ENCODE peak calls at places on chromosome 10, in six cellular contexts. C is IMR-90, L is mesenchymal stem cell, J is neuronal stem cell, N is H1, B is trophoblast cell. Z is an unnamed sample.

GRCh38 chr10:17062009-17062408 is 67.6 kb downstream of the CUBN start:
- DNase-seq in C (peak), L (peak), J (no peak), N (no peak), B (no peak), Z (no peak)

GRCh38 chr10:43377393-43377883 is 6.0 kb downstream of the FXYD4 start:
- DNase-seq in C (no peak), L (no peak), J (no peak), N (no peak), B (peak), Z (peak)

GRCh38 chr10:5813341-5814109 is at the start of gene GDI2:
- DNase-seq in C (peak), L (peak), J (peak), N (peak), B (peak), Z (peak)

GRCh38 chr10:24382979-24383663 is 174.2 kb downstream of the KIAA1217 start:
- DNase-seq in C (no peak), L (no peak), J (no peak), N (no peak), B (peak), Z (peak)

GRCh38 chr10:119775529-119775928 is 49.7 kb downstream of the INPP5F start:
- DNase-seq in C (peak), L (no peak), J (no peak), N (no peak), B (no peak), Z (no peak)

GRCh38 chr10:34432589-34432988 is 382.5 kb downstream of the PARD3 start:
- DNase-seq in C (no peak), L (no peak), J (no peak), N (no peak), B (no peak), Z (no peak)

GRCh38 chr10:76315240-76315639 is 883.8 kb downstream of the LRMDA start:
- DNase-seq in C (no peak), L (no peak), J (no peak), N (no peak), B (no peak), Z (no peak)

GRCh38 chr10:26367771-26368170 is 70.4 kb upstream of the APBB1IP start:
- DNase-seq in C (no peak), L (peak), J (peak), N (no peak), B (peak), Z (peak)

GRCh38 chr10:131636841-131637724 is 263.7 kb upstream of the PPP2R2D start:
- DNase-seq in C (no peak), L (no peak), J (no peak), N (no peak), B (no peak), Z (no peak)

GRCh38 chr10:29136401-29136800 is 152.5 kb upstream of the LYZL1 start:
- DNase-seq in C (peak), L (no peak), J (no peak), N (no peak), B (no peak), Z (no peak)

GRCh38 chr10:114905450-114905849 is 32.5 kb upstream of the TRUB1 start:
- DNase-seq in C (peak), L (peak), J (no peak), N (no peak), B (no peak), Z (no peak)

GRCh38 chr10:18377898-18378297 is 237.7 kb downstream of the CACNB2 start:
- DNase-seq in C (no peak), L (no peak), J (no peak), N (no peak), B (no peak), Z (peak)

GRCh38 chr10:7107287-7107686 is 303.5 kb downstream of the SFMBT2 start:
- DNase-seq in C (peak), L (peak), J (no peak), N (no peak), B (no peak), Z (no peak)

GRCh38 chr10:17249820-17250219 is 21.8 kb downstream of the VIM start:
- DNase-seq in C (peak), L (no peak), J (no peak), N (no peak), B (no peak), Z (peak)

GRCh38 chr10:102917314-102917961 is 656 bp upstream of the CNNM2 start:
- DNase-seq in C (peak), L (peak), J (peak), N (peak), B (peak), Z (peak)

GRCh38 chr10:11489591-11489990 is 121.9 kb downstream of the USP6NL start:
- DNase-seq in C (no peak), L (peak), J (no peak), N (no peak), B (no peak), Z (no peak)

GRCh38 chr10:96310359-96310669 is 6.1 kb downstream of the DNTT start:
- DNase-seq in C (no peak), L (no peak), J (no peak), N (no peak), B (no peak), Z (peak)

GRCh38 chr10:96313348-96313747 is 9.1 kb downstream of the DNTT start:
- DNase-seq in C (no peak), L (no peak), J (no peak), N (no peak), B (no peak), Z (no peak)

GRCh38 chr10:96306516-96306915 is 2.3 kb downstream of the DNTT start:
- DNase-seq in C (no peak), L (no peak), J (no peak), N (no peak), B (no peak), Z (no peak)

GRCh38 chr10:96309631-96310358 is 5.6 kb downstream of the DNTT start:
- DNase-seq in C (no peak), L (no peak), J (peak), N (peak), B (no peak), Z (peak)

DNA sequence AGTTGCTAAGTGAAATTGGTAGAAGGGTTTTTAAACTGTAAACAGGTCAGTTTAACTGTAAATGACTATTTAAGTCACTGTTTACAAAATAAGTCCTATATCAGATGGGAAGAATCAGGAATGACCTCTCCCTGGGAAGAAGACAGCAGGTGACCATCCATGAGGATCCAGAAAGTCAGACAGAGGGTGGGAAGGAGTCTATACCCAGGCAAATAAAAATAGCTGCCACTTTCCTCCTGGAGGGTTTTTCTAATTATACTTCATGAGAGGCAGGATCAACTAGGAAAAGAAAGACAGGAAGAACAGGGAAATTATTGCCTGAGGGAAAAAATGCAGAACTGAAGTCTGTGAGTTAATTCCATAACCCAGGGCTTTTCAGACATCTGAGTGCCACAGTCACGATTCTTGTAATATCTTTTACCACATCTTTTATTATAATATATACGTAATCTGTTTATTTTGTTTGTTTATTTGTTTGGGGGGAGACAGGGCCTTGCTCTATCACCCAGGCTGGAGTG is 7.0 kb downstream of the DNTT start:
- DNase-seq in C (no peak), L (no peak), J (no peak), N (no peak), B (no peak), Z (no peak)
- H3K4me3 ChIP-seq in C (no peak), L (no peak), J (no peak), N (no peak), B (no peak), Z (no peak)

GRCh38 chr10:73248259-73248724 is 1.2 kb upstream of the DNAJC9 start:
- DNase-seq in C (no peak), L (peak), J (no peak), N (no peak), B (no peak), Z (no peak)

GRCh38 chr10:73244866-73245477 is 2.1 kb downstream of the DNAJC9 start:
- DNase-seq in C (no peak), L (peak), J (no peak), N (no peak), B (no peak), Z (no peak)

GRCh38 chr10:73247509-73248258 is 629 bp upstream of the DNAJC9 start:
- DNase-seq in C (peak), L (peak), J (no peak), N (no peak), B (no peak), Z (peak)

GRCh38 chr10:73246322-73246782 is 703 bp downstream of the DNAJC9 start:
- DNase-seq in C (no peak), L (no peak), J (no peak), N (no peak), B (no peak), Z (no peak)

GRCh38 chr10:73246783-73247508 is at the start of gene DNAJC9:
- DNase-seq in C (peak), L (peak), J (peak), N (peak), B (peak), Z (peak)
- H2BK5ac ChIP-seq in C (peak), L (peak), J (peak), N (peak), B (peak), Z (peak)

GRCh38 chr10:72006026-72006425 is 41.8 kb downstream of the CHST3 start:
- DNase-seq in C (no peak), L (no peak), J (no peak), N (no peak), B (no peak), Z (no peak)
- H3K27ac ChIP-seq in C (no peak), L (no peak), J (no peak), N (no peak), B (no peak), Z (no peak)

GRCh38 chr10:50254479-50254878 is 3.2 kb upstream of the ASAH2 start:
- DNase-seq in C (no peak), L (no peak), J (no peak), N (no peak), B (no peak), Z (no peak)
- H3K4me3 ChIP-seq in C (no peak), L (no peak), J (no peak), N (no peak), B (no peak), Z (no peak)

GRCh38 chr10:93437946-93438795 is 44.0 kb downstream of the MYOF start:
- DNase-seq in C (peak), L (peak), J (no peak), N (no peak), B (peak), Z (peak)

GRCh38 chr10:93438796-93439253 is 43.3 kb downstream of the MYOF start:
- DNase-seq in C (no peak), L (no peak), J (no peak), N (no peak), B (peak), Z (peak)

GRCh38 chr10:93435621-93436385 is 46.3 kb downstream of the MYOF start:
- DNase-seq in C (peak), L (peak), J (peak), N (no peak), B (no peak), Z (peak)

GRCh38 chr10:93436577-93436976 is 45.6 kb downstream of the MYOF start:
- DNase-seq in C (peak), L (peak), J (no peak), N (no peak), B (peak), Z (peak)

DNA sequence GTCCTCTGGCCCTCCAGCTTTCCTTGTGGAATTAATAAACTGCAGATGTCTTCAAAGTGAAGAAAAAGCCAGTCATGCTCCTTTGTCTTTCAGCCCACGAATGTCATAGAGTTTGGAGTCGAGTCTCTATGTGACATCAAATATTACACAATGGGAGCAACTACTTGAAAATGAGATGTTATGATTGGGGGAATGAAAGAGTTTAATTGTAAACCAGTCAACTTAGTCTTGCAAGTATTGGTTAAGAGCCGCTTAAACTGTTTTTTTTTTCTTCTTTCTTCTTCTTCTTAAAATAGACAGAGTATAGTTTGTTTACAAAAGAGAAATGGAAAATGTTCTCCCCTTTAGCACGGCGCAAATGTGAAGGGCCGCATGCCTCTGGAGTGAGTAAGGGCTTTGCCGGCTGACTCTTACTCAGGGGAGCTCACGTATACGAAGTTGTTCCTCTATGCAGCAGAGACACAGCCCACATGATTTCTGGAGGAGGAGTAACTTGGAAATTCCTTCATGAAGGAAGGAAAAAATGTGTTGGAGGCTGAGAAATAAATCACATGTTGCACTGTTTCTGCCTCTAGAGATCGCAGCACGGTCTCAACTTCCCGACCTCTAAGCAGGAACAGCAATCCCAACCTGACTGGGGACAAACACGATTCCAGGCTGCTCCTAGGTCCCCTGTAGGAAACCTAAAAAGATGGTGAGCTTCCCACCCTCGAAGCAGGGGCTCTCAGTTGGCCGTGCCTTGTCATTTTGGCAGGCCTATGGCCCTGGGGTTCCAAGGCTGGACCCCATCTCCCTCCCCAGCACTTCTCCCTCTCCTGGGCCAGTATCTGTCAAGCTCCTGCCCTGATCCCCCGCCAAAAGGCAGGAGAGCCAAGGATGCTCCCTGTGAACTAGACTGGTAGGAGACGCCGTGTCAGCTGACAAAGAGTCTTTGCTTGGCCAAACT is 44.9 kb downstream of the MYOF start:
- DNase-seq in C (peak), L (peak), J (no peak), N (no peak), B (peak), Z (peak)
- H2BK5ac ChIP-seq in C (peak), L (peak), J (peak), N (peak), B (peak), Z (peak)

GRCh38 chr10:69345402-69345801 is 67.1 kb downstream of the HK1 start:
- DNase-seq in C (no peak), L (no peak), J (no peak), N (no peak), B (no peak), Z (no peak)

GRCh38 chr10:69343905-69344304 is 65.6 kb downstream of the HK1 start:
- DNase-seq in C (no peak), L (no peak), J (no peak), N (no peak), B (no peak), Z (no peak)

GRCh38 chr10:69344591-69345244 is 66.4 kb downstream of the HK1 start:
- DNase-seq in C (no peak), L (no peak), J (no peak), N (no peak), B (no peak), Z (no peak)

GRCh38 chr10:69346776-69347175 is 68.5 kb downstream of the HK1 start:
- DNase-seq in C (no peak), L (no peak), J (no peak), N (no peak), B (no peak), Z (no peak)

DNA sequence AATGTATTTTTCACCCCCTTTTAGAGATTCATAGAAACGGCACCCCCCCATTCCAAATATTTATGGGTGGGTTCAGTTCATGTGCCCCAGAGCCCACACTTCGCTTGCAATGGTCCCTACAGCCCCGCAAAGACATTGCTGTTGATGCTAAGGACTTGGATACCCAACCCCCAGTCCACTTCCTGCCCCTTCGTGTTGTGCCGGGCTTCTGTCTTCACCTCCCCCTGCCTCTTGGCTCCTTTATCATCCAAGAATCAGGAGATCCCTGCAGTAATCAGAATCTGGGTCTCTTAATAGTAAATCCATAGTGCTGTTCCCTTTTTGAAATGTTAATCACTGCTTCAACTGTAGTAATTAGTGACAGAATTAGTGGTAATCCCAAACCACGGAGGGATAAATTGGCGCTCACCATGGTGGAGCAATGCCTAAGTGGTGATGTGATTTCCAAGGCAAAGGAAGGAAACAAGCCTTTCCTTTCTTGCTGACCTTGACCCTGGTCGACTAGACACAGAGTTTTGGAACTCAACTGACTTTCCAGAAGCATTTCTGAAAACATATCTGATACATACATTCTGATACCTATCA is 67.7 kb downstream of the HK1 start:
- DNase-seq in C (no peak), L (peak), J (no peak), N (no peak), B (no peak), Z (peak)
- H3K27ac ChIP-seq in C (no peak), L (no peak), J (no peak), N (no peak), B (no peak), Z (peak)

GRCh38 chr10:22317771-22318565 is 1.8 kb downstream of the COMMD3 start:
- DNase-seq in C (no peak), L (no peak), J (no peak), N (no peak), B (no peak), Z (peak)
- H3K4me3 ChIP-seq in C (no peak), L (no peak), J (no peak), N (no peak), B (no peak), Z (no peak)

GRCh38 chr10:86870679-86871078 is 86.7 kb downstream of the MMRN2 start:
- DNase-seq in C (no peak), L (no peak), J (no peak), N (no peak), B (no peak), Z (no peak)
- H2BK5ac ChIP-seq in C (no peak), L (no peak), J (no peak), N (peak), B (no peak), Z (peak)

GRCh38 chr10:53256623-53257022 is 484.0 kb upstream of the MBL2 start:
- DNase-seq in C (no peak), L (no peak), J (no peak), N (peak), B (peak), Z (peak)

DNA sequence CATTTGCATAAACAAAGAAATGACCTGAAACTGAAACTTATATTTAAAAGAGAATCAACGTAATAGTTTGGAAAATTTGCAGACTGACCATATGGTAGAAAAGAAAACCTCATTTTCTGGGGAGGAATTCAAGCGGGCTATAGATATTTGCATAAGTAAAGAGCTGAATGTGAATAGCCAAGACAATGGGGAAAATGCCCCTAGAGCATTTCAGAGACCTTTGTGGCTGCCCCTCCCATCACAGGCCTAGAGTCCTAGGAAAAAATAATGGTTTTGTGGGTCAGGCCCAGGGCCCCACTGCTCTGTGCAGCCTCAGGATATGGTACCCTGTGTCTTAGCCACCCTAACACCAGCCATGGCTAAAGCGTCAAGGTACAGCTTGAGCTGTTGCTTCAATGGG is 480.6 kb upstream of the MBL2 start:
- DNase-seq in C (no peak), L (no peak), J (no peak), N (no peak), B (no peak), Z (no peak)
- H3K27ac ChIP-seq in C (no peak), L (no peak), J (no peak), N (no peak), B (no peak), Z (no peak)

Z was measured in mesendoderm.